ENCODE peak calls at places on chromosome X, in seven cellular contexts. One of them, this sample, is unnamed.

GRCh38 chrX:6644411-6644810 is 109.5 kb upstream of the VCX3A start:
- DNase-seq in RWPE1: no peak
- DNase-seq in activated CD4-positive, CD25-positive, alpha-beta regulatory T cell: no peak
- DNase-seq in NCI-H1694 treated with DMSO at 0.1 percent for 48 hours: no peak
- DNase-seq in D341Med: no peak
- DNase-seq in hypothalamus: no peak
- DNase-seq in epithelial cell of proximal tubule: no peak
- DNase-seq in this sample: no peak

GRCh38 chrX:153463031-153463430 is 7.3 kb downstream of the HAUS7 start:
- DNase-seq in epithelial cell of proximal tubule: no peak
- DNase-seq in D341Med: no peak
- DNase-seq in activated CD4-positive, CD25-positive, alpha-beta regulatory T cell: no peak
- DNase-seq in hypothalamus: no peak
- DNase-seq in NCI-H1694 treated with DMSO at 0.1 percent for 48 hours: no peak
- DNase-seq in RWPE1: peak; percentile 13
- DNase-seq in this sample: no peak

GRCh38 chrX:80335062-80335830 is 85.0 kb upstream of the TENT5D start:
- DNase-seq in epithelial cell of proximal tubule: no peak
- DNase-seq in RWPE1: no peak
- DNase-seq in activated CD4-positive, CD25-positive, alpha-beta regulatory T cell: no peak
- DNase-seq in hypothalamus: no peak
- DNase-seq in NCI-H1694 treated with DMSO at 0.1 percent for 48 hours: no peak
- DNase-seq in D341Med: no peak
- DNase-seq in this sample: no peak

GRCh38 chrX:13994104-13994503 is 35.6 kb downstream of the GEMIN8 start:
- DNase-seq in epithelial cell of proximal tubule: no peak
- DNase-seq in hypothalamus: peak; percentile 24
- DNase-seq in activated CD4-positive, CD25-positive, alpha-beta regulatory T cell: no peak
- DNase-seq in NCI-H1694 treated with DMSO at 0.1 percent for 48 hours: no peak
- DNase-seq in D341Med: no peak
- DNase-seq in RWPE1: no peak
- DNase-seq in this sample: peak; percentile 14

GRCh38 chrX:11537141-11537540 is 128.6 kb downstream of the ARHGAP6 start:
- DNase-seq in D341Med: no peak
- DNase-seq in NCI-H1694 treated with DMSO at 0.1 percent for 48 hours: no peak
- DNase-seq in epithelial cell of proximal tubule: no peak
- DNase-seq in RWPE1: no peak
- DNase-seq in activated CD4-positive, CD25-positive, alpha-beta regulatory T cell: no peak
- DNase-seq in hypothalamus: no peak
- DNase-seq in this sample: no peak

GRCh38 chrX:42398967-42399631 is 378.9 kb downstream of the PPP1R2C start:
- DNase-seq in NCI-H1694 treated with DMSO at 0.1 percent for 48 hours: no peak
- DNase-seq in hypothalamus: no peak
- DNase-seq in activated CD4-positive, CD25-positive, alpha-beta regulatory T cell: no peak
- DNase-seq in epithelial cell of proximal tubule: no peak
- DNase-seq in RWPE1: no peak
- DNase-seq in D341Med: no peak
- DNase-seq in this sample: no peak

GRCh38 chrX:5559386-5559785 is 669.3 kb downstream of the NLGN4X start:
- DNase-seq in NCI-H1694 treated with DMSO at 0.1 percent for 48 hours: no peak
- DNase-seq in hypothalamus: no peak
- DNase-seq in activated CD4-positive, CD25-positive, alpha-beta regulatory T cell: no peak
- DNase-seq in D341Med: no peak
- DNase-seq in RWPE1: no peak
- DNase-seq in epithelial cell of proximal tubule: no peak
- DNase-seq in this sample: no peak

GRCh38 chrX:50905334-50905733 is 5.2 kb upstream of the BMP15 start:
- DNase-seq in activated CD4-positive, CD25-positive, alpha-beta regulatory T cell: no peak
- DNase-seq in D341Med: no peak
- DNase-seq in epithelial cell of proximal tubule: no peak
- DNase-seq in hypothalamus: no peak
- DNase-seq in RWPE1: no peak
- DNase-seq in NCI-H1694 treated with DMSO at 0.1 percent for 48 hours: no peak
- DNase-seq in this sample: no peak

GRCh38 chrX:42096262-42096939 is 173.0 kb upstream of the CASK start:
- DNase-seq in epithelial cell of proximal tubule: peak; percentile 95
- DNase-seq in RWPE1: no peak
- DNase-seq in NCI-H1694 treated with DMSO at 0.1 percent for 48 hours: no peak
- DNase-seq in hypothalamus: no peak
- DNase-seq in activated CD4-positive, CD25-positive, alpha-beta regulatory T cell: no peak
- DNase-seq in D341Med: no peak
- DNase-seq in this sample: no peak

GRCh38 chrX:78619829-78620228 is 39.3 kb downstream of the RTL3 start:
- DNase-seq in RWPE1: no peak
- DNase-seq in activated CD4-positive, CD25-positive, alpha-beta regulatory T cell: no peak
- DNase-seq in NCI-H1694 treated with DMSO at 0.1 percent for 48 hours: no peak
- DNase-seq in epithelial cell of proximal tubule: no peak
- DNase-seq in D341Med: no peak
- DNase-seq in hypothalamus: no peak
- DNase-seq in this sample: no peak

GRCh38 chrX:30821116-30821515 is 67.9 kb downstream of the TAB3 start:
- DNase-seq in D341Med: no peak
- DNase-seq in NCI-H1694 treated with DMSO at 0.1 percent for 48 hours: no peak
- DNase-seq in activated CD4-positive, CD25-positive, alpha-beta regulatory T cell: no peak
- DNase-seq in epithelial cell of proximal tubule: no peak
- DNase-seq in RWPE1: no peak
- DNase-seq in hypothalamus: no peak
- DNase-seq in this sample: no peak

GRCh38 chrX:20116575-20117240 is at the start of gene MAP7D2:
- DNase-seq in hypothalamus: peak; percentile 8
- DNase-seq in D341Med: no peak
- DNase-seq in RWPE1: no peak
- DNase-seq in activated CD4-positive, CD25-positive, alpha-beta regulatory T cell: no peak
- DNase-seq in epithelial cell of proximal tubule: no peak
- DNase-seq in NCI-H1694 treated with DMSO at 0.1 percent for 48 hours: no peak
- DNase-seq in this sample: no peak

GRCh38 chrX:129961180-129962083 is 21.0 kb upstream of the BCORL1 start:
- DNase-seq in hypothalamus: peak; percentile 1
- DNase-seq in NCI-H1694 treated with DMSO at 0.1 percent for 48 hours: no peak
- DNase-seq in D341Med: no peak
- DNase-seq in activated CD4-positive, CD25-positive, alpha-beta regulatory T cell: peak; percentile 52
- DNase-seq in RWPE1: no peak
- DNase-seq in epithelial cell of proximal tubule: no peak
- DNase-seq in this sample: no peak

GRCh38 chrX:23959781-23960180 is 52.0 kb downstream of the CXorf58 start:
- DNase-seq in RWPE1: no peak
- DNase-seq in NCI-H1694 treated with DMSO at 0.1 percent for 48 hours: no peak
- DNase-seq in D341Med: no peak
- DNase-seq in activated CD4-positive, CD25-positive, alpha-beta regulatory T cell: no peak
- DNase-seq in hypothalamus: no peak
- DNase-seq in epithelial cell of proximal tubule: no peak
- DNase-seq in this sample: no peak

GRCh38 chrX:103941201-103941975 is 21.0 kb upstream of the TMSB15B start:
- DNase-seq in D341Med: no peak
- DNase-seq in NCI-H1694 treated with DMSO at 0.1 percent for 48 hours: peak; percentile 31
- DNase-seq in epithelial cell of proximal tubule: no peak
- DNase-seq in hypothalamus: no peak
- DNase-seq in RWPE1: peak; percentile 13
- DNase-seq in activated CD4-positive, CD25-positive, alpha-beta regulatory T cell: no peak
- DNase-seq in this sample: no peak

GRCh38 chrX:120671963-120672362 is 42.1 kb upstream of the C1GALT1C1 start:
- DNase-seq in D341Med: no peak
- DNase-seq in NCI-H1694 treated with DMSO at 0.1 percent for 48 hours: no peak
- DNase-seq in epithelial cell of proximal tubule: no peak
- DNase-seq in RWPE1: no peak
- DNase-seq in hypothalamus: no peak
- DNase-seq in activated CD4-positive, CD25-positive, alpha-beta regulatory T cell: no peak
- DNase-seq in this sample: no peak

GRCh38 chrX:107747596-107748161 is 27.9 kb downstream of the TSC22D3 start:
- DNase-seq in hypothalamus: no peak
- DNase-seq in NCI-H1694 treated with DMSO at 0.1 percent for 48 hours: peak; percentile 47
- DNase-seq in activated CD4-positive, CD25-positive, alpha-beta regulatory T cell: no peak
- DNase-seq in D341Med: no peak
- DNase-seq in RWPE1: peak; percentile 82
- DNase-seq in epithelial cell of proximal tubule: no peak
- DNase-seq in this sample: no peak

GRCh38 chrX:10350991-10351390 is 194.2 kb downstream of the CLCN4 start:
- DNase-seq in activated CD4-positive, CD25-positive, alpha-beta regulatory T cell: no peak
- DNase-seq in NCI-H1694 treated with DMSO at 0.1 percent for 48 hours: no peak
- DNase-seq in hypothalamus: no peak
- DNase-seq in epithelial cell of proximal tubule: no peak
- DNase-seq in RWPE1: no peak
- DNase-seq in D341Med: no peak
- DNase-seq in this sample: no peak

This sample was measured in frontal cortex.